ENCODE peak calls at places on chromosomes 11 and 22, in six cellular contexts. S, V, C, Y, L and K are unnamed samples.

GRCh38 chr11:14409891-14410290 is 50.9 kb upstream of the RRAS2 start:
- DNase-seq in S (no peak), V (peak; percentile 42), C (no peak), Y (no peak), L (no peak), K (no peak)

GRCh38 chr11:64879226-64879900 is 942 bp upstream of the EHD1 start:
- DNase-seq in S (no peak), V (no peak), C (peak; percentile 49), Y (no peak), L (no peak), K (peak; percentile 31)

GRCh38 chr11:1671658-1672057 is 25.3 kb upstream of the KRTAP5-6 start:
- DNase-seq in S (no peak), V (no peak), C (no peak), Y (no peak), L (peak; percentile 7), K (no peak)

GRCh38 chr11:126391970-126392637 is 36.6 kb downstream of the ST3GAL4 start:
- DNase-seq in S (no peak), V (peak; percentile 31), C (no peak), Y (peak; percentile 61), L (no peak), K (no peak)

GRCh38 chr22:45575607-45576272 is 73.1 kb downstream of the FBLN1 start:
- DNase-seq in S (no peak), V (no peak), C (no peak), Y (no peak), L (no peak), K (no peak)

GRCh38 chr11:73317373-73317772 is 9.3 kb downstream of the ARHGEF17 start:
- DNase-seq in S (peak; percentile 65), V (peak; percentile 76), C (peak; percentile 39), Y (no peak), L (peak; percentile 86), K (peak; percentile 61)

GRCh38 chr11:17473071-17473744 is 3.4 kb downstream of the ABCC8 start:
- DNase-seq in S (peak; percentile 37), V (peak; percentile 5), C (no peak), Y (peak; percentile 84), L (no peak), K (no peak)

GRCh38 chr22:50432131-50432870 is 42.5 kb downstream of the SBF1 start:
- DNase-seq in S (no peak), V (no peak), C (no peak), Y (no peak), L (no peak), K (no peak)

GRCh38 chr11:2708151-2708581 is 8.4 kb upstream of the KCNQ1OT1 start:
- DNase-seq in S (no peak), V (peak; percentile 42), C (no peak), Y (no peak), L (peak; percentile 47), K (no peak)

GRCh38 chr11:130162733-130163132 is 3.2 kb downstream of the ST14 start:
- DNase-seq in S (no peak), V (no peak), C (peak; percentile 51), Y (no peak), L (no peak), K (no peak)

GRCh38 chr11:74321487-74322188 is 10.2 kb upstream of the P4HA3 start:
- DNase-seq in S (no peak), V (peak; percentile 61), C (peak; percentile 28), Y (no peak), L (peak; percentile 37), K (no peak)

GRCh38 chr11:46800177-46800576 is 45.9 kb downstream of the CKAP5 start:
- DNase-seq in S (no peak), V (no peak), C (no peak), Y (no peak), L (no peak), K (no peak)

GRCh38 chr11:121886005-121886739 is 229.8 kb downstream of the BLID start:
- DNase-seq in S (no peak), V (peak; percentile 11), C (no peak), Y (no peak), L (peak; percentile 59), K (no peak)

GRCh38 chr22:42611076-42611475 is 3.6 kb downstream of the POLDIP3 start:
- DNase-seq in S (no peak), V (no peak), C (no peak), Y (no peak), L (no peak), K (no peak)